ENCODE peak calls at places on chromosome 20, in four cellular contexts. J is IMR-90, P is K562, O is endothelial cell of umbilical vein. C is an unnamed sample.

GRCh38 chr20:34753706-34754461 is 49.7 kb downstream of the TP53INP2 start:
- DNase-seq in P (no peak), O (no peak), J (peak; percentile 60), C (no peak)

GRCh38 chr20:7503501-7503900 is 436.8 kb downstream of the HAO1 start:
- DNase-seq in P (no peak), J (no peak), O (no peak), C (no peak)

GRCh38 chr20:21918398-21918797 is 212.9 kb downstream of the PAX1 start:
- DNase-seq in O (no peak), P (no peak), J (no peak), C (no peak)

GRCh38 chr20:43972692-43973091 is 58.0 kb downstream of the TOX2 start:
- DNase-seq in O (no peak), P (no peak), J (no peak), C (no peak)

GRCh38 chr20:36768768-36769430 is 4.7 kb downstream of the DSN1 start:
- DNase-seq in P (no peak), O (peak; percentile 89), J (peak; percentile 51), C (no peak)

GRCh38 chr20:25233016-25233772 is 14.7 kb upstream of the PYGB start:
- DNase-seq in P (no peak), O (peak; percentile 48), J (peak; percentile 65), C (no peak)

GRCh38 chr20:12882832-12883506 is 125.8 kb upstream of the SPTLC3 start:
- DNase-seq in O (no peak), J (peak; percentile 45), P (no peak), C (no peak)

GRCh38 chr20:53579581-53580375 is 13.9 kb downstream of the ZNF217 start:
- DNase-seq in P (no peak), J (peak; percentile 60), O (peak; percentile 59), C (no peak)

GRCh38 chr20:25205277-25206062 is 10.0 kb downstream of the ENTPD6 start:
- DNase-seq in P (no peak), O (no peak), J (no peak), C (no peak)

GRCh38 chr20:43550456-43550855 is 8.4 kb upstream of the SGK2 start:
- DNase-seq in O (no peak), J (no peak), P (no peak), C (no peak)

GRCh38 chr20:57080796-57081195 is 185.6 kb downstream of the BMP7 start:
- DNase-seq in J (no peak), O (no peak), P (no peak), C (no peak)

GRCh38 chr20:37349517-37350491 is 3.9 kb downstream of the SRC start:
- DNase-seq in J (peak; percentile 17), O (no peak), P (no peak), C (no peak)

GRCh38 chr20:49167811-49168507 is 20.2 kb downstream of the STAU1 start:
- DNase-seq in O (no peak), J (peak; percentile 31), P (no peak), C (no peak)

GRCh38 chr20:60718743-60719142 is 533.3 kb upstream of the CDH4 start:
- DNase-seq in O (no peak), J (no peak), P (peak; percentile 14), C (no peak)

GRCh38 chr20:29472606-29473005 is 1784.9 kb upstream of the DEFB115 start:
- DNase-seq in O (no peak), P (no peak), J (no peak), C (no peak)

GRCh38 chr20:14706555-14706954 is 369.1 kb upstream of the FLRT3 start:
- DNase-seq in J (no peak), P (no peak), O (no peak), C (no peak)
- H3K9me1 ChIP-seq in J (no peaks in the 10 kb centered on the region), P (no peaks in the 10 kb centered on the region), O (no peaks in the 10 kb centered on the region), C (no peaks in the 10 kb centered on the region)

GRCh38 chr20:11544029-11544678 is 373.5 kb upstream of the BTBD3 start:
- DNase-seq in P (no peak), O (peak; percentile 74), J (peak; percentile 75), C (no peak)
- TF ChIP-seq CTCF in P (peak; percentile 31), O (peak; percentile 16), J (peak; percentile 71), C (peak; percentile 55)

DNA sequence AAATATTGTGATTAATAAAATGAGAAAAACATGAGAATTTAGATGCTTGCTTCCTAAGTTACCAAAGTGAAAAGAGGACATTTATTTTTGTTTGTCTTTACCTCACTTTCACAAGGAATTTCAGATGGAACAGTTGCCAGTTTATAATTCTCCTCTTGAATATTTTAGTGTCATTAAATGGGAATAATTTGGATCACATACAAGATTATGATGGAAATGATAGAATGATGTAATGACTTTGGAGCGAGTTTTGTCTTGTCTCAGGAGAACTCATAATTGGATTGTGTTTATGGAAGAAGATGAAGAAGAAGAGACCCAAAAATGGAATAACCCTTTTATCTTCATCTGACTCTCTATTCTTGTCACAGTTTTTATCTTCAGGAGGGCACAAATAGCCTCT is 172.9 kb upstream of the FLRT3 start:
- DNase-seq in O (no peak), P (no peak), J (no peak), C (no peak)
- H2AFZ ChIP-seq in O (no peak overlapping the region), P (no peak overlapping the region), J (no peak overlapping the region), C (no peak overlapping the region)

GRCh38 chr20:11376406-11376805 is 541.3 kb upstream of the BTBD3 start:
- DNase-seq in J (peak; percentile 41), O (no peak), P (no peak), C (no peak)

GRCh38 chr20:11376998-11377397 is 540.7 kb upstream of the BTBD3 start:
- DNase-seq in P (no peak), J (peak; percentile 90), O (no peak), C (peak; percentile 83)

GRCh38 chr20:11377761-11378160 is 539.9 kb upstream of the BTBD3 start:
- DNase-seq in J (no peak), O (no peak), P (no peak), C (no peak)

GRCh38 chr20:11375368-11375767 is 542.3 kb upstream of the BTBD3 start:
- DNase-seq in J (no peak), P (no peak), O (no peak), C (no peak)

GRCh38 chr20:11375966-11376365 is 541.7 kb upstream of the BTBD3 start:
- DNase-seq in O (no peak), P (no peak), J (peak; percentile 42), C (no peak)
- H3K9me1 ChIP-seq in O (no peaks in the 10 kb centered on the region), P (no peaks in the 10 kb centered on the region), J (peaks cover 4% of the 10 kb centered on the region), C (no peaks in the 10 kb centered on the region)

GRCh38 chr20:46183768-46184167 is 65.7 kb downstream of the CD40 start:
- DNase-seq in P (no peak), O (no peak), J (no peak), C (no peak)

GRCh38 chr20:46185353-46185752 is 67.2 kb downstream of the CD40 start:
- DNase-seq in O (no peak), P (no peak), J (no peak), C (no peak)

GRCh38 chr20:46188866-46189265 is 70.8 kb downstream of the CD40 start:
- DNase-seq in P (no peak), J (no peak), O (no peak), C (no peak)

GRCh38 chr20:46182801-46183200 is 64.7 kb downstream of the CD40 start:
- DNase-seq in O (no peak), P (no peak), J (no peak), C (no peak)

DNA sequence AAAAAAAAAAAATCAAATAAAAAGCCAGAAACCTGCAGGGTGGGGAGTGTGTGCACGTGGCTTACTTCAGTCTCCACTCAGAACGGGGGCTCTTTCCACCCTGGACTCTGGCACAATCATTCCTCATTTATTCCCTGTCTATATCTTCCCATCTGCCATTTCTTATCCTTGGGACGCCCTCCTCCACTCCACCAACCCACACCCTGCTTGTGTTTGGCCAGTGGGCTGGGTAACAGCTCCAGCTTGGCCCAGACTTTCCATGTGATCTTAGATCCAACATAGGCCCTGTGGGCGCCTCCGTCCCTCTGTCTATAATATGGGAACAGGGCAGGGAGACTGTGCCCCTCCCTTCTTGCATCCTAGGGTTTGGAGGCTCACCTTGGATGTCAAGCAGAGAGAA is 68.1 kb downstream of the CD40 start:
- DNase-seq in J (no peak), O (no peak), P (no peak), C (no peak)
- TF ChIP-seq CTCF in J (no peak), O (no peak), P (no peak), C (no peak)

DNA sequence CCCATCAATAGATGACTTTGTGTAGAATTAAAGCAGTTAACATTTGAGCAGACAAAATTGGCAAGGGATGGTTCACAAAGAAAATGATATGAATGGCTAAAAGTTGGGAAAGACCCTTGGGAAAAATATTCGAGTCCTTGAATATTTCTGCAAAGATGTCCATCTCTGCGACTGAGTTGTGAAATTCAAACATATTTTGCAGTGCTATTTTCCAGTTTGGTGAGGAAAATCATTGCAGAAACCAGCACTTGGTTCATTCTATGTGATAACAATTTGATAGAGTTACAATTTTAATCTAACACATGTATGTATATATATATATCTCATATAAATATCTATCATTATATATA is 6.1 kb upstream of the PRELID3B start:
- DNase-seq in P (no peak), O (no peak), J (no peak), C (no peak)
- H2AFZ ChIP-seq in P (no peak overlapping the region), O (no peak overlapping the region), J (no peak overlapping the region), C (no peak overlapping the region)

C was measured in keratinocyte.